ENCODE peak calls at places on chromosomes 5 and 9, in four cellular contexts. One of them, this sample, is unnamed.

GRCh38 chr5:82521431-82522051 is 243.4 kb upstream of the RPS23 start:
- DNase-seq in kidney epithelial cell: no peak
- DNase-seq in activated T-helper 1 cell treated with anti-CD3 and anti-CD28 coated beads, Interleukin-2, amount 50 U/mL, for 16 hours: no peak
- DNase-seq in activated naive CD8-positive, alpha-beta T cell treated with anti-CD3 and anti-CD28 coated beads, Interleukin-2, amount 50 U/mL, for 24 hours: no peak
- DNase-seq in this sample: no peak

GRCh38 chr9:114301798-114302565 is 20.9 kb upstream of the ORM1 start:
- DNase-seq in activated naive CD8-positive, alpha-beta T cell treated with anti-CD3 and anti-CD28 coated beads, Interleukin-2, amount 50 U/mL, for 24 hours: no peak
- DNase-seq in activated T-helper 1 cell treated with anti-CD3 and anti-CD28 coated beads, Interleukin-2, amount 50 U/mL, for 16 hours: no peak
- DNase-seq in kidney epithelial cell: no peak
- DNase-seq in this sample: no peak

GRCh38 chr9:77215874-77216273 is 38.5 kb downstream of the VPS13A start:
- DNase-seq in kidney epithelial cell: no peak
- DNase-seq in activated naive CD8-positive, alpha-beta T cell treated with anti-CD3 and anti-CD28 coated beads, Interleukin-2, amount 50 U/mL, for 24 hours: no peak
- DNase-seq in activated T-helper 1 cell treated with anti-CD3 and anti-CD28 coated beads, Interleukin-2, amount 50 U/mL, for 16 hours: no peak
- DNase-seq in this sample: peak

GRCh38 chr9:130039504-130040147 is 3.4 kb downstream of the FNBP1 start:
- DNase-seq in activated T-helper 1 cell treated with anti-CD3 and anti-CD28 coated beads, Interleukin-2, amount 50 U/mL, for 16 hours: no peak
- DNase-seq in activated naive CD8-positive, alpha-beta T cell treated with anti-CD3 and anti-CD28 coated beads, Interleukin-2, amount 50 U/mL, for 24 hours: no peak
- DNase-seq in kidney epithelial cell: no peak
- DNase-seq in this sample: peak

GRCh38 chr9:131678499-131679111 is 61.3 kb downstream of the RAPGEF1 start:
- DNase-seq in kidney epithelial cell: peak
- DNase-seq in activated T-helper 1 cell treated with anti-CD3 and anti-CD28 coated beads, Interleukin-2, amount 50 U/mL, for 16 hours: peak
- DNase-seq in activated naive CD8-positive, alpha-beta T cell treated with anti-CD3 and anti-CD28 coated beads, Interleukin-2, amount 50 U/mL, for 24 hours: peak
- DNase-seq in this sample: no peak

GRCh38 chr5:155699385-155699784 is 627.6 kb upstream of the SGCD start:
- DNase-seq in activated T-helper 1 cell treated with anti-CD3 and anti-CD28 coated beads, Interleukin-2, amount 50 U/mL, for 16 hours: no peak
- DNase-seq in activated naive CD8-positive, alpha-beta T cell treated with anti-CD3 and anti-CD28 coated beads, Interleukin-2, amount 50 U/mL, for 24 hours: no peak
- DNase-seq in kidney epithelial cell: no peak
- DNase-seq in this sample: no peak

GRCh38 chr9:116806075-116806474 is 119.0 kb downstream of the TRIM32 start:
- DNase-seq in activated naive CD8-positive, alpha-beta T cell treated with anti-CD3 and anti-CD28 coated beads, Interleukin-2, amount 50 U/mL, for 24 hours: no peak
- DNase-seq in kidney epithelial cell: no peak
- DNase-seq in activated T-helper 1 cell treated with anti-CD3 and anti-CD28 coated beads, Interleukin-2, amount 50 U/mL, for 16 hours: no peak
- DNase-seq in this sample: no peak

GRCh38 chr9:71442937-71443336 is 321.5 kb upstream of the TRPM3 start:
- DNase-seq in activated T-helper 1 cell treated with anti-CD3 and anti-CD28 coated beads, Interleukin-2, amount 50 U/mL, for 16 hours: no peak
- DNase-seq in activated naive CD8-positive, alpha-beta T cell treated with anti-CD3 and anti-CD28 coated beads, Interleukin-2, amount 50 U/mL, for 24 hours: no peak
- DNase-seq in kidney epithelial cell: no peak
- DNase-seq in this sample: no peak

GRCh38 chr9:118596374-118597015 is 772.7 kb downstream of the BRINP1 start:
- DNase-seq in kidney epithelial cell: no peak
- DNase-seq in activated naive CD8-positive, alpha-beta T cell treated with anti-CD3 and anti-CD28 coated beads, Interleukin-2, amount 50 U/mL, for 24 hours: no peak
- DNase-seq in activated T-helper 1 cell treated with anti-CD3 and anti-CD28 coated beads, Interleukin-2, amount 50 U/mL, for 16 hours: no peak
- DNase-seq in this sample: no peak

GRCh38 chr9:82495884-82496777 is 507.6 kb downstream of the SPATA31D1 start:
- DNase-seq in activated T-helper 1 cell treated with anti-CD3 and anti-CD28 coated beads, Interleukin-2, amount 50 U/mL, for 16 hours: no peak
- DNase-seq in activated naive CD8-positive, alpha-beta T cell treated with anti-CD3 and anti-CD28 coated beads, Interleukin-2, amount 50 U/mL, for 24 hours: no peak
- DNase-seq in kidney epithelial cell: no peak
- DNase-seq in this sample: peak

GRCh38 chr9:13567833-13568232 is 288.3 kb upstream of the MPDZ start:
- DNase-seq in activated naive CD8-positive, alpha-beta T cell treated with anti-CD3 and anti-CD28 coated beads, Interleukin-2, amount 50 U/mL, for 24 hours: no peak
- DNase-seq in activated T-helper 1 cell treated with anti-CD3 and anti-CD28 coated beads, Interleukin-2, amount 50 U/mL, for 16 hours: no peak
- DNase-seq in kidney epithelial cell: no peak
- DNase-seq in this sample: no peak

GRCh38 chr5:142466195-142466951 is 141.6 kb upstream of the SPRY4 start:
- DNase-seq in kidney epithelial cell: no peak
- DNase-seq in activated naive CD8-positive, alpha-beta T cell treated with anti-CD3 and anti-CD28 coated beads, Interleukin-2, amount 50 U/mL, for 24 hours: no peak
- DNase-seq in activated T-helper 1 cell treated with anti-CD3 and anti-CD28 coated beads, Interleukin-2, amount 50 U/mL, for 16 hours: no peak
- DNase-seq in this sample: no peak

GRCh38 chr5:34976347-34976746 is 47.0 kb downstream of the DNAJC21 start:
- DNase-seq in kidney epithelial cell: no peak
- DNase-seq in activated T-helper 1 cell treated with anti-CD3 and anti-CD28 coated beads, Interleukin-2, amount 50 U/mL, for 16 hours: no peak
- DNase-seq in activated naive CD8-positive, alpha-beta T cell treated with anti-CD3 and anti-CD28 coated beads, Interleukin-2, amount 50 U/mL, for 24 hours: no peak
- DNase-seq in this sample: no peak

GRCh38 chr5:96509313-96509712 is 76.3 kb upstream of the PCSK1 start:
- DNase-seq in activated T-helper 1 cell treated with anti-CD3 and anti-CD28 coated beads, Interleukin-2, amount 50 U/mL, for 16 hours: no peak
- DNase-seq in kidney epithelial cell: no peak
- DNase-seq in activated naive CD8-positive, alpha-beta T cell treated with anti-CD3 and anti-CD28 coated beads, Interleukin-2, amount 50 U/mL, for 24 hours: no peak
- DNase-seq in this sample: no peak

GRCh38 chr5:158050401-158050800 is 191.5 kb upstream of the CLINT1 start:
- DNase-seq in activated T-helper 1 cell treated with anti-CD3 and anti-CD28 coated beads, Interleukin-2, amount 50 U/mL, for 16 hours: no peak
- DNase-seq in activated naive CD8-positive, alpha-beta T cell treated with anti-CD3 and anti-CD28 coated beads, Interleukin-2, amount 50 U/mL, for 24 hours: no peak
- DNase-seq in kidney epithelial cell: no peak
- DNase-seq in this sample: no peak

GRCh38 chr9:31394040-31394473 is 990.4 kb upstream of the ACO1 start:
- DNase-seq in kidney epithelial cell: no peak
- DNase-seq in activated naive CD8-positive, alpha-beta T cell treated with anti-CD3 and anti-CD28 coated beads, Interleukin-2, amount 50 U/mL, for 24 hours: no peak
- DNase-seq in activated T-helper 1 cell treated with anti-CD3 and anti-CD28 coated beads, Interleukin-2, amount 50 U/mL, for 16 hours: no peak
- DNase-seq in this sample: no peak

GRCh38 chr5:34511915-34512314 is 144.2 kb upstream of the RAI14 start:
- DNase-seq in kidney epithelial cell: no peak
- DNase-seq in activated T-helper 1 cell treated with anti-CD3 and anti-CD28 coated beads, Interleukin-2, amount 50 U/mL, for 16 hours: no peak
- DNase-seq in activated naive CD8-positive, alpha-beta T cell treated with anti-CD3 and anti-CD28 coated beads, Interleukin-2, amount 50 U/mL, for 24 hours: no peak
- DNase-seq in this sample: no peak

GRCh38 chr5:100788417-100788816 is 114.7 kb downstream of the ST8SIA4 start:
- DNase-seq in activated naive CD8-positive, alpha-beta T cell treated with anti-CD3 and anti-CD28 coated beads, Interleukin-2, amount 50 U/mL, for 24 hours: no peak
- DNase-seq in kidney epithelial cell: no peak
- DNase-seq in activated T-helper 1 cell treated with anti-CD3 and anti-CD28 coated beads, Interleukin-2, amount 50 U/mL, for 16 hours: no peak
- DNase-seq in this sample: no peak

GRCh38 chr5:5126444-5126843 is 13.7 kb upstream of the ADAMTS16 start:
- DNase-seq in activated naive CD8-positive, alpha-beta T cell treated with anti-CD3 and anti-CD28 coated beads, Interleukin-2, amount 50 U/mL, for 24 hours: no peak
- DNase-seq in activated T-helper 1 cell treated with anti-CD3 and anti-CD28 coated beads, Interleukin-2, amount 50 U/mL, for 16 hours: no peak
- DNase-seq in kidney epithelial cell: peak
- DNase-seq in this sample: peak

GRCh38 chr9:126611188-126611587 is 2.5 kb upstream of the LMX1B start:
- DNase-seq in activated naive CD8-positive, alpha-beta T cell treated with anti-CD3 and anti-CD28 coated beads, Interleukin-2, amount 50 U/mL, for 24 hours: no peak
- DNase-seq in kidney epithelial cell: no peak
- DNase-seq in activated T-helper 1 cell treated with anti-CD3 and anti-CD28 coated beads, Interleukin-2, amount 50 U/mL, for 16 hours: no peak
- DNase-seq in this sample: no peak

GRCh38 chr5:178589180-178590140 is 733 bp downstream of the COL23A1 start:
- DNase-seq in kidney epithelial cell: no peak
- DNase-seq in activated T-helper 1 cell treated with anti-CD3 and anti-CD28 coated beads, Interleukin-2, amount 50 U/mL, for 16 hours: no peak
- DNase-seq in activated naive CD8-positive, alpha-beta T cell treated with anti-CD3 and anti-CD28 coated beads, Interleukin-2, amount 50 U/mL, for 24 hours: no peak
- DNase-seq in this sample: peak

GRCh38 chr5:154779105-154779504 is 23.9 kb downstream of the LARP1 start:
- DNase-seq in activated naive CD8-positive, alpha-beta T cell treated with anti-CD3 and anti-CD28 coated beads, Interleukin-2, amount 50 U/mL, for 24 hours: no peak
- DNase-seq in activated T-helper 1 cell treated with anti-CD3 and anti-CD28 coated beads, Interleukin-2, amount 50 U/mL, for 16 hours: no peak
- DNase-seq in kidney epithelial cell: peak
- DNase-seq in this sample: no peak

GRCh38 chr9:134959126-134959970 is 41.6 kb upstream of the FCN1 start:
- DNase-seq in activated T-helper 1 cell treated with anti-CD3 and anti-CD28 coated beads, Interleukin-2, amount 50 U/mL, for 16 hours: no peak
- DNase-seq in activated naive CD8-positive, alpha-beta T cell treated with anti-CD3 and anti-CD28 coated beads, Interleukin-2, amount 50 U/mL, for 24 hours: no peak
- DNase-seq in kidney epithelial cell: no peak
- DNase-seq in this sample: no peak

GRCh38 chr9:82147798-82148440 is 159.3 kb downstream of the SPATA31D1 start:
- DNase-seq in kidney epithelial cell: no peak
- DNase-seq in activated naive CD8-positive, alpha-beta T cell treated with anti-CD3 and anti-CD28 coated beads, Interleukin-2, amount 50 U/mL, for 24 hours: no peak
- DNase-seq in activated T-helper 1 cell treated with anti-CD3 and anti-CD28 coated beads, Interleukin-2, amount 50 U/mL, for 16 hours: no peak
- DNase-seq in this sample: no peak

GRCh38 chr5:170389250-170389902 is at the start of gene KCNMB1:
- DNase-seq in kidney epithelial cell: no peak
- DNase-seq in activated T-helper 1 cell treated with anti-CD3 and anti-CD28 coated beads, Interleukin-2, amount 50 U/mL, for 16 hours: no peak
- DNase-seq in activated naive CD8-positive, alpha-beta T cell treated with anti-CD3 and anti-CD28 coated beads, Interleukin-2, amount 50 U/mL, for 24 hours: no peak
- DNase-seq in this sample: no peak

GRCh38 chr9:132114102-132114707 is 34.5 kb upstream of the MED27 start:
- DNase-seq in activated T-helper 1 cell treated with anti-CD3 and anti-CD28 coated beads, Interleukin-2, amount 50 U/mL, for 16 hours: no peak
- DNase-seq in activated naive CD8-positive, alpha-beta T cell treated with anti-CD3 and anti-CD28 coated beads, Interleukin-2, amount 50 U/mL, for 24 hours: peak
- DNase-seq in kidney epithelial cell: peak
- DNase-seq in this sample: no peak

GRCh38 chr9:4137755-4138154 is 162.1 kb downstream of the GLIS3 start:
- DNase-seq in activated naive CD8-positive, alpha-beta T cell treated with anti-CD3 and anti-CD28 coated beads, Interleukin-2, amount 50 U/mL, for 24 hours: no peak
- DNase-seq in activated T-helper 1 cell treated with anti-CD3 and anti-CD28 coated beads, Interleukin-2, amount 50 U/mL, for 16 hours: no peak
- DNase-seq in kidney epithelial cell: no peak
- DNase-seq in this sample: no peak

GRCh38 chr5:63050916-63051315 is 472.3 kb downstream of the LRRC70 start:
- DNase-seq in kidney epithelial cell: no peak
- DNase-seq in activated naive CD8-positive, alpha-beta T cell treated with anti-CD3 and anti-CD28 coated beads, Interleukin-2, amount 50 U/mL, for 24 hours: no peak
- DNase-seq in activated T-helper 1 cell treated with anti-CD3 and anti-CD28 coated beads, Interleukin-2, amount 50 U/mL, for 16 hours: no peak
- DNase-seq in this sample: no peak

GRCh38 chr5:53425598-53426516 is 54.6 kb upstream of the FST start:
- DNase-seq in activated naive CD8-positive, alpha-beta T cell treated with anti-CD3 and anti-CD28 coated beads, Interleukin-2, amount 50 U/mL, for 24 hours: peak
- DNase-seq in activated T-helper 1 cell treated with anti-CD3 and anti-CD28 coated beads, Interleukin-2, amount 50 U/mL, for 16 hours: no peak
- DNase-seq in kidney epithelial cell: no peak
- DNase-seq in this sample: peak

GRCh38 chr9:105233836-105234235 is 10.6 kb upstream of the SLC44A1 start:
- DNase-seq in kidney epithelial cell: no peak
- DNase-seq in activated T-helper 1 cell treated with anti-CD3 and anti-CD28 coated beads, Interleukin-2, amount 50 U/mL, for 16 hours: no peak
- DNase-seq in activated naive CD8-positive, alpha-beta T cell treated with anti-CD3 and anti-CD28 coated beads, Interleukin-2, amount 50 U/mL, for 24 hours: no peak
- DNase-seq in this sample: no peak

GRCh38 chr9:89489548-89490527 is 8.1 kb downstream of the SEMA4D start:
- DNase-seq in activated naive CD8-positive, alpha-beta T cell treated with anti-CD3 and anti-CD28 coated beads, Interleukin-2, amount 50 U/mL, for 24 hours: no peak
- DNase-seq in activated T-helper 1 cell treated with anti-CD3 and anti-CD28 coated beads, Interleukin-2, amount 50 U/mL, for 16 hours: no peak
- DNase-seq in kidney epithelial cell: no peak
- DNase-seq in this sample: no peak

GRCh38 chr5:172370648-172371248 is 83.6 kb downstream of the SH3PXD2B start:
- DNase-seq in kidney epithelial cell: no peak
- DNase-seq in activated naive CD8-positive, alpha-beta T cell treated with anti-CD3 and anti-CD28 coated beads, Interleukin-2, amount 50 U/mL, for 24 hours: peak
- DNase-seq in activated T-helper 1 cell treated with anti-CD3 and anti-CD28 coated beads, Interleukin-2, amount 50 U/mL, for 16 hours: no peak
- DNase-seq in this sample: peak

GRCh38 chr5:74762599-74762998 is 4.3 kb downstream of the GFM2 start:
- DNase-seq in activated T-helper 1 cell treated with anti-CD3 and anti-CD28 coated beads, Interleukin-2, amount 50 U/mL, for 16 hours: no peak
- DNase-seq in kidney epithelial cell: peak
- DNase-seq in activated naive CD8-positive, alpha-beta T cell treated with anti-CD3 and anti-CD28 coated beads, Interleukin-2, amount 50 U/mL, for 24 hours: no peak
- DNase-seq in this sample: no peak

GRCh38 chr5:160390787-160391696 is 8.8 kb downstream of the FAM200C start:
- DNase-seq in activated T-helper 1 cell treated with anti-CD3 and anti-CD28 coated beads, Interleukin-2, amount 50 U/mL, for 16 hours: no peak
- DNase-seq in kidney epithelial cell: no peak
- DNase-seq in activated naive CD8-positive, alpha-beta T cell treated with anti-CD3 and anti-CD28 coated beads, Interleukin-2, amount 50 U/mL, for 24 hours: no peak
- DNase-seq in this sample: no peak

GRCh38 chr9:35464056-35465025 is 25.6 kb upstream of the RUSC2 start:
- DNase-seq in kidney epithelial cell: no peak
- DNase-seq in activated naive CD8-positive, alpha-beta T cell treated with anti-CD3 and anti-CD28 coated beads, Interleukin-2, amount 50 U/mL, for 24 hours: no peak
- DNase-seq in activated T-helper 1 cell treated with anti-CD3 and anti-CD28 coated beads, Interleukin-2, amount 50 U/mL, for 16 hours: no peak
- DNase-seq in this sample: no peak

This sample was measured in BE2C.